ENCODE peak calls at places on chromosomes 2 and 18, in nine cellular contexts. One of them, this sample, is unnamed.
A peak's percentile ranks its signal among the peaks of the same experiment; 100 is the strongest.

GRCh38 chr18:3062798-3063563 is 50.0 kb upstream of the LPIN2 start:
- DNase-seq in thyroid gland: peak; percentile 59
- DNase-seq in PC-9: peak; percentile 31
- DNase-seq in psoas muscle: peak; percentile 59
- DNase-seq in MM.1S: peak; percentile 74
- DNase-seq in kidney: peak; percentile 75
- DNase-seq in right lobe of liver: peak; percentile 74
- DNase-seq in transverse colon: peak; percentile 74
- DNase-seq in cardiac muscle cell: peak; percentile 52
- DNase-seq in this sample: peak; percentile 87

GRCh38 chr2:139378373-139378772 is 598.2 kb upstream of the NXPH2 start:
- DNase-seq in right lobe of liver: no peak
- DNase-seq in MM.1S: no peak
- DNase-seq in PC-9: no peak
- DNase-seq in thyroid gland: no peak
- DNase-seq in cardiac muscle cell: no peak
- DNase-seq in kidney: no peak
- DNase-seq in transverse colon: no peak
- DNase-seq in psoas muscle: no peak
- DNase-seq in this sample: no peak

GRCh38 chr2:128269358-128270305 is 49.0 kb downstream of the HS6ST1 start:
- DNase-seq in PC-9: no peak
- DNase-seq in transverse colon: no peak
- DNase-seq in thyroid gland: no peak
- DNase-seq in psoas muscle: no peak
- DNase-seq in cardiac muscle cell: no peak
- DNase-seq in kidney: peak; percentile 75
- DNase-seq in right lobe of liver: peak; percentile 47
- DNase-seq in MM.1S: no peak
- DNase-seq in this sample: peak; percentile 61

GRCh38 chr2:190469770-190470169 is 61.6 kb downstream of the MFSD6 start:
- DNase-seq in MM.1S: no peak
- DNase-seq in right lobe of liver: no peak
- DNase-seq in PC-9: peak; percentile 24
- DNase-seq in transverse colon: peak; percentile 53
- DNase-seq in cardiac muscle cell: peak; percentile 79
- DNase-seq in kidney: no peak
- DNase-seq in psoas muscle: no peak
- DNase-seq in thyroid gland: peak; percentile 67
- DNase-seq in this sample: no peak

GRCh38 chr18:47283476-47283875 is 32.0 kb upstream of the SKOR2 start:
- DNase-seq in transverse colon: no peak
- DNase-seq in right lobe of liver: no peak
- DNase-seq in psoas muscle: no peak
- DNase-seq in MM.1S: no peak
- DNase-seq in kidney: no peak
- DNase-seq in cardiac muscle cell: peak; percentile 31
- DNase-seq in thyroid gland: no peak
- DNase-seq in PC-9: no peak
- DNase-seq in this sample: no peak

GRCh38 chr18:48990497-48991298 is 39.9 kb upstream of the SMAD7 start:
- DNase-seq in cardiac muscle cell: peak; percentile 48
- DNase-seq in thyroid gland: no peak
- DNase-seq in kidney: peak; percentile 80
- DNase-seq in psoas muscle: peak; percentile 41
- DNase-seq in right lobe of liver: no peak
- DNase-seq in MM.1S: no peak
- DNase-seq in PC-9: peak; percentile 70
- DNase-seq in transverse colon: no peak
- DNase-seq in this sample: no peak

GRCh38 chr2:289362-290089 is 1.6 kb upstream of the ALKAL2 start:
- DNase-seq in kidney: peak; percentile 75
- DNase-seq in transverse colon: peak; percentile 32
- DNase-seq in MM.1S: no peak
- DNase-seq in right lobe of liver: peak; percentile 68
- DNase-seq in thyroid gland: peak; percentile 27
- DNase-seq in psoas muscle: no peak
- DNase-seq in cardiac muscle cell: peak; percentile 9
- DNase-seq in PC-9: no peak
- DNase-seq in this sample: peak; percentile 69

GRCh38 chr18:59604877-59605276 is 92.3 kb downstream of the CCBE1 start:
- DNase-seq in MM.1S: no peak
- DNase-seq in cardiac muscle cell: no peak
- DNase-seq in PC-9: no peak
- DNase-seq in thyroid gland: no peak
- DNase-seq in psoas muscle: no peak
- DNase-seq in right lobe of liver: no peak
- DNase-seq in kidney: no peak
- DNase-seq in transverse colon: no peak
- DNase-seq in this sample: no peak

GRCh38 chr18:77709107-77709506 is 459.5 kb downstream of the GALR1 start:
- DNase-seq in transverse colon: no peak
- DNase-seq in kidney: no peak
- DNase-seq in MM.1S: no peak
- DNase-seq in thyroid gland: no peak
- DNase-seq in psoas muscle: no peak
- DNase-seq in right lobe of liver: no peak
- DNase-seq in cardiac muscle cell: no peak
- DNase-seq in PC-9: no peak
- DNase-seq in this sample: no peak

GRCh38 chr2:71157124-71157802 is 26.8 kb downstream of the MPHOSPH10 start:
- DNase-seq in PC-9: peak; percentile 34
- DNase-seq in transverse colon: peak; percentile 59
- DNase-seq in cardiac muscle cell: peak; percentile 50
- DNase-seq in kidney: peak; percentile 71
- DNase-seq in thyroid gland: peak; percentile 40
- DNase-seq in psoas muscle: peak; percentile 31
- DNase-seq in right lobe of liver: peak; percentile 63
- DNase-seq in MM.1S: peak; percentile 40
- DNase-seq in this sample: no peak

GRCh38 chr18:48622911-48623431 is 84.1 kb downstream of the CTIF start:
- DNase-seq in cardiac muscle cell: no peak
- DNase-seq in PC-9: peak; percentile 54
- DNase-seq in kidney: no peak
- DNase-seq in psoas muscle: no peak
- DNase-seq in thyroid gland: peak; percentile 81
- DNase-seq in transverse colon: no peak
- DNase-seq in right lobe of liver: no peak
- DNase-seq in MM.1S: no peak
- DNase-seq in this sample: no peak

GRCh38 chr2:121897335-121897970 is 142.0 kb downstream of the TSN start:
- DNase-seq in MM.1S: peak; percentile 42
- DNase-seq in right lobe of liver: no peak
- DNase-seq in transverse colon: no peak
- DNase-seq in thyroid gland: no peak
- DNase-seq in psoas muscle: no peak
- DNase-seq in PC-9: no peak
- DNase-seq in kidney: no peak
- DNase-seq in cardiac muscle cell: peak; percentile 68
- DNase-seq in this sample: no peak

GRCh38 chr2:54557211-54557600 is 101.1 kb downstream of the SPTBN1 start:
- DNase-seq in cardiac muscle cell: no peak
- DNase-seq in transverse colon: no peak
- DNase-seq in MM.1S: no peak
- DNase-seq in psoas muscle: no peak
- DNase-seq in kidney: no peak
- DNase-seq in thyroid gland: no peak
- DNase-seq in PC-9: no peak
- DNase-seq in right lobe of liver: no peak
- DNase-seq in this sample: no peak

GRCh38 chr2:54558976-54559410 is 102.9 kb downstream of the SPTBN1 start:
- DNase-seq in cardiac muscle cell: no peak
- DNase-seq in MM.1S: no peak
- DNase-seq in PC-9: no peak
- DNase-seq in right lobe of liver: no peak
- DNase-seq in transverse colon: no peak
- DNase-seq in psoas muscle: no peak
- DNase-seq in kidney: no peak
- DNase-seq in thyroid gland: no peak
- DNase-seq in this sample: no peak

GRCh38 chr2:54558188-54558975 is 102.3 kb downstream of the SPTBN1 start:
- DNase-seq in transverse colon: peak; percentile 84
- DNase-seq in MM.1S: peak; percentile 73
- DNase-seq in psoas muscle: peak; percentile 60
- DNase-seq in PC-9: peak; percentile 73
- DNase-seq in kidney: peak; percentile 85
- DNase-seq in cardiac muscle cell: peak; percentile 70
- DNase-seq in thyroid gland: peak; percentile 61
- DNase-seq in right lobe of liver: peak; percentile 80
- DNase-seq in this sample: peak; percentile 86

GRCh38 chr2:54556659-54557121 is 100.6 kb downstream of the SPTBN1 start:
- DNase-seq in right lobe of liver: no peak
- DNase-seq in cardiac muscle cell: peak; percentile 74
- DNase-seq in psoas muscle: peak; percentile 33
- DNase-seq in thyroid gland: no peak
- DNase-seq in MM.1S: no peak
- DNase-seq in kidney: no peak
- DNase-seq in PC-9: no peak
- DNase-seq in transverse colon: no peak
- DNase-seq in this sample: no peak

DNA sequence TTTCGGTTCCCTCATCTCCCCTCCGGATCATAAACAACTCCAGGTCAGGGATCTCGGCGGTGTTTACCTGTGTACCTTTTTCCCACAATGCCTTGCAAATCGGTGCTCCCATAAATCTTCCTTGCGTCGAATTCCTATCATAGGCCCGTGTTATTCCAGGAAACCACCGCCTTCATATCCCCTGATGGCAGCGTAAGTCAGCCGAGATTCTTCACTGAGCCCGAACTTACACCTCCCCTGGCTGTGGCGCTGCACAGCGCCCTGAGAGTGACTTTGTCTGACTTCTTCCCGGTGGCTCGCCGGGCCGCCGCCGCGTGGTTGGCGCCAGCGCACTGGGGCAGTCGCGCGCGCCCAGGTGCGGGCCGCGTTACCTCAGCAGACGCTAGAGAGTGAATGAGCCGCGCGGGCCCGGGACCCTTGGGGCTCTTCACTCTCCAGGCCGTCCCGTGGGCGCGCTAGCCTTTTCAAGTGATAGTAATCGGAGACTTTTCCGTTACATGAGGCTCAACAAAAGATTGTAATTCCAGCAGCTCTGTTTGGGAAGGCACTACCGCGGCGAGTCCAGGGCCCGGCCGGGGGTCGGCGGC is 101.6 kb downstream of the SPTBN1 start:
- DNase-seq in transverse colon: peak; percentile 74
- DNase-seq in kidney: peak; percentile 86
- DNase-seq in cardiac muscle cell: peak; percentile 36
- DNase-seq in thyroid gland: peak; percentile 69
- DNase-seq in psoas muscle: peak; percentile 44
- DNase-seq in PC-9: peak; percentile 71
- DNase-seq in right lobe of liver: peak; percentile 80
- DNase-seq in MM.1S: peak; percentile 76
- DNase-seq in this sample: peak; percentile 82
- TF ChIP-seq CTCF in transverse colon: no peak
- TF ChIP-seq CTCF in kidney: peak; percentile 7
- TF ChIP-seq CTCF in cardiac muscle cell: no peak
- TF ChIP-seq CTCF in thyroid gland: no peak
- TF ChIP-seq CTCF in psoas muscle: peak; percentile 6
- TF ChIP-seq CTCF in PC-9: no peak
- TF ChIP-seq CTCF in right lobe of liver: no peak
- TF ChIP-seq CTCF in MM.1S: peak; percentile 33
- TF ChIP-seq CTCF in this sample: peak; percentile 11

GRCh38 chr2:158131919-158132566 is 30.4 kb downstream of the UPP2 start:
- DNase-seq in thyroid gland: peak; percentile 21
- DNase-seq in kidney: no peak
- DNase-seq in psoas muscle: no peak
- DNase-seq in cardiac muscle cell: no peak
- DNase-seq in right lobe of liver: peak; percentile 90
- DNase-seq in PC-9: no peak
- DNase-seq in transverse colon: no peak
- DNase-seq in MM.1S: no peak
- DNase-seq in this sample: no peak
- H3K4me3 ChIP-seq in thyroid gland: no peak overlapping the region
- H3K4me3 ChIP-seq in kidney: no peak overlapping the region
- H3K4me3 ChIP-seq in psoas muscle: no peak overlapping the region
- H3K4me3 ChIP-seq in cardiac muscle cell: no peak overlapping the region
- H3K4me3 ChIP-seq in right lobe of liver: no peak overlapping the region
- H3K4me3 ChIP-seq in PC-9: no peak overlapping the region
- H3K4me3 ChIP-seq in transverse colon: no peak overlapping the region
- H3K4me3 ChIP-seq in MM.1S: no peak overlapping the region
- H3K4me3 ChIP-seq in this sample: no peak overlapping the region

GRCh38 chr18:4751523-4751922 is 296.4 kb upstream of the DLGAP1 start:
- DNase-seq in thyroid gland: no peak
- DNase-seq in MM.1S: no peak
- DNase-seq in kidney: no peak
- DNase-seq in cardiac muscle cell: no peak
- DNase-seq in PC-9: no peak
- DNase-seq in right lobe of liver: no peak
- DNase-seq in transverse colon: no peak
- DNase-seq in psoas muscle: no peak
- DNase-seq in this sample: no peak

GRCh38 chr18:4750392-4751346 is 295.6 kb upstream of the DLGAP1 start:
- DNase-seq in MM.1S: no peak
- DNase-seq in PC-9: no peak
- DNase-seq in cardiac muscle cell: no peak
- DNase-seq in transverse colon: no peak
- DNase-seq in thyroid gland: no peak
- DNase-seq in psoas muscle: no peak
- DNase-seq in right lobe of liver: no peak
- DNase-seq in kidney: no peak
- DNase-seq in this sample: no peak

DNA sequence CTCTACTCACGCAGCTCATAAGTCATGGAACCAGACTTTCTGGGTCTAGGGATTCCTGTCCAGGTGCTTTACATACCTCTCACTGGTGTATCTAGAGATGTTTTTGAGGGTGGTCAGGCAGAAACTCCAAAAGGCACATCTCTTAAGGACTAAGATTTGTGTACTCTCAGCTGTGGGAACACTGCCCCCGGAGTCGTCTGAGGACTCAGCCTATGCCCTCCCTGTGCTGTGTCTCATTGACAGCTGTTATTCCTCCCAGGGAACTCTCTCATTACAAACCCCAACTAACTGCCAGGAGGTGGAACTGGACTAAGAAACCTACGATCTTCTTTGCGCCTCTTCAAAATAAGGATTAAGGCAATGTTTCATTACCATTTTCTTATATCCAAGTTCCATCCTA is 293.9 kb upstream of the DLGAP1 start:
- DNase-seq in cardiac muscle cell: no peak
- DNase-seq in PC-9: no peak
- DNase-seq in MM.1S: no peak
- DNase-seq in thyroid gland: no peak
- DNase-seq in kidney: no peak
- DNase-seq in transverse colon: no peak
- DNase-seq in right lobe of liver: no peak
- DNase-seq in psoas muscle: no peak
- DNase-seq in this sample: no peak
- H3K9me3 ChIP-seq in cardiac muscle cell: no peaks in the 10 kb centered on the region
- H3K9me3 ChIP-seq in PC-9: no peaks in the 10 kb centered on the region
- H3K9me3 ChIP-seq in MM.1S: no peaks in the 10 kb centered on the region
- H3K9me3 ChIP-seq in thyroid gland: no peaks in the 10 kb centered on the region
- H3K9me3 ChIP-seq in kidney: no peaks in the 10 kb centered on the region
- H3K9me3 ChIP-seq in transverse colon: peaks cover 3% of the 10 kb centered on the region
- H3K9me3 ChIP-seq in right lobe of liver: no peaks in the 10 kb centered on the region
- H3K9me3 ChIP-seq in psoas muscle: no peaks in the 10 kb centered on the region
- H3K9me3 ChIP-seq in this sample: no peaks in the 10 kb centered on the region

DNA sequence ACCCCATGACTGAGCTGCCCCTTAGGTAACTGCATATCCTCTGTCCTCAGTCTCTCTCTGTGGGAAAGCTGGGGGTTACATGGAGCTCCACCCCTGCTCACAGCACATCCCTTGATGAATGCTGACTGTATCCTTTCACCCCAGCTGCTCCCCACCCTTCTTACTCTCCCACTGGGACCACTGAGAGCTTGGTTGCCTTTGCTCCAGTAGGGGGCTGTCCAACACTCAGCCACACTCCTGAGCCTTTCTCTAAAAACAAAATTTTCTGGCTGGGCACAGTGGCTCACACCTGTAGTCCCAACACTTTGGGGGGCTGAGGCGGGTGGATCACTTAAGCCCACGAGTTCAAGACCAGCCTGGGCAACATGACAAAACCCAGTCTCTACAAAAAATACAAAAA is 89.2 kb upstream of the MSH2 start:
- DNase-seq in right lobe of liver: no peak
- DNase-seq in kidney: no peak
- DNase-seq in PC-9: no peak
- DNase-seq in thyroid gland: no peak
- DNase-seq in cardiac muscle cell: no peak
- DNase-seq in psoas muscle: no peak
- DNase-seq in MM.1S: no peak
- DNase-seq in transverse colon: no peak
- DNase-seq in this sample: no peak
- TF ChIP-seq CTCF in right lobe of liver: no peak
- TF ChIP-seq CTCF in kidney: no peak
- TF ChIP-seq CTCF in PC-9: no peak
- TF ChIP-seq CTCF in thyroid gland: no peak
- TF ChIP-seq CTCF in cardiac muscle cell: no peak
- TF ChIP-seq CTCF in psoas muscle: no peak
- TF ChIP-seq CTCF in MM.1S: peak; percentile 43
- TF ChIP-seq CTCF in transverse colon: no peak
- TF ChIP-seq CTCF in this sample: no peak